ENCODE peak calls at places on chromosomes 12 and 14, in ten cellular contexts. E is lower lobe of right lung, F is IMR-90, Z is aorta, V is HCT116, X is esophagus muscularis mucosa, P is kidney, K is A549, H is testis, J is sigmoid colon. T is an unnamed sample. For H3K4me1, the result is how much of the 10 kb centered on the place peaks cover.

GRCh38 chr14:102212845-102213244 is 73.1 kb downstream of the WDR20 start:
- DNase-seq in E (no peak), F (no peak), Z (no peak), V (no peak), X (no peak), P (peak), K (no peak), H (no peak), J (peak), T (no peak)

GRCh38 chr14:93748208-93749080 is 39.8 kb downstream of the PRIMA1 start:
- DNase-seq in E (no peak), F (no peak), Z (no peak), V (no peak), X (no peak), P (no peak), K (no peak), H (peak), J (peak), T (no peak)

GRCh38 chr14:51654549-51654879 is 2.8 kb downstream of the FRMD6 start:
- DNase-seq in E (no peak), F (no peak), Z (no peak), V (no peak), X (no peak), P (no peak), K (no peak), H (no peak), J (no peak), T (no peak)

GRCh38 chr14:77340389-77340788 is 19.6 kb downstream of the GSTZ1 start:
- DNase-seq in E (no peak), F (no peak), Z (no peak), V (no peak), X (no peak), P (no peak), K (no peak), H (no peak), J (no peak), T (no peak)

GRCh38 chr14:54893151-54893760 is 9.4 kb downstream of the GCH1 start:
- DNase-seq in E (no peak), F (peak), Z (no peak), V (peak), X (no peak), P (no peak), K (peak), H (peak), J (no peak), T (no peak)

GRCh38 chr14:67441672-67442071 is 29.7 kb upstream of the PLEK2 start:
- DNase-seq in E (no peak), F (no peak), Z (no peak), V (no peak), X (no peak), P (no peak), K (no peak), H (no peak), J (no peak), T (no peak)

GRCh38 chr12:34391771-34392581 is 369.7 kb downstream of the ALG10 start:
- DNase-seq in E (peak), F (no peak), Z (peak), V (no peak), X (peak), P (peak), K (no peak), H (no peak), J (peak), T (no peak)

GRCh38 chr14:63200767-63201166 is 3.5 kb upstream of the RHOJ start:
- DNase-seq in E (no peak), F (peak), Z (no peak), V (no peak), X (no peak), P (no peak), K (no peak), H (no peak), J (no peak), T (no peak)

GRCh38 chr12:43206396-43206795 is 345.6 kb downstream of the ADAMTS20 start:
- DNase-seq in E (no peak), F (peak), Z (no peak), V (no peak), X (no peak), P (no peak), K (no peak), H (no peak), J (no peak), T (no peak)

GRCh38 chr14:103432627-103433026 is 47.4 kb downstream of the MARK3 start:
- DNase-seq in E (no peak), F (no peak), Z (no peak), V (no peak), X (no peak), P (no peak), K (no peak), H (no peak), J (no peak), T (no peak)

GRCh38 chr12:94710933-94711332 is 60.6 kb upstream of the TMCC3 start:
- DNase-seq in E (no peak), F (peak), Z (no peak), V (peak), X (no peak), P (no peak), K (peak), H (peak), J (no peak), T (peak)

GRCh38 chr14:59252772-59253500 is 64.5 kb downstream of the DAAM1 start:
- DNase-seq in E (no peak), F (no peak), Z (no peak), V (no peak), X (no peak), P (no peak), K (no peak), H (no peak), J (no peak), T (no peak)

GRCh38 chr14:101229666-101230065 is 326.1 kb upstream of the RTL1 start:
- DNase-seq in E (no peak), F (no peak), Z (no peak), V (no peak), X (no peak), P (peak), K (no peak), H (no peak), J (no peak), T (no peak)

GRCh38 chr12:55965240-55965639 is 602 bp downstream of the PMEL start:
- DNase-seq in E (no peak), F (no peak), Z (no peak), V (no peak), X (no peak), P (no peak), K (no peak), H (no peak), J (no peak), T (no peak)
- H3K4me3 ChIP-seq in E (no peak), F (no peak), Z (no peak), V (no peak), X (no peak), P (no peak), K (no peak), H (no peak), J (no peak), T (peak)

GRCh38 chr12:25056486-25057130 is 107.7 kb upstream of the BCAT1 start:
- DNase-seq in E (no peak), F (no peak), Z (no peak), V (no peak), X (no peak), P (no peak), K (no peak), H (no peak), J (no peak), T (no peak)

GRCh38 chr12:25056011-25056410 is 107.1 kb upstream of the BCAT1 start:
- DNase-seq in E (no peak), F (no peak), Z (no peak), V (no peak), X (no peak), P (no peak), K (no peak), H (no peak), J (no peak), T (no peak)

GRCh38 chr12:25054783-25055144 is 105.9 kb upstream of the BCAT1 start:
- DNase-seq in E (no peak), F (peak), Z (no peak), V (no peak), X (no peak), P (no peak), K (no peak), H (no peak), J (no peak), T (no peak)

GRCh38 chr12:25058012-25058411 is 109.1 kb upstream of the BCAT1 start:
- DNase-seq in E (no peak), F (no peak), Z (no peak), V (no peak), X (no peak), P (no peak), K (no peak), H (no peak), J (no peak), T (no peak)

GRCh38 chr12:25058619-25059018 is 109.7 kb upstream of the BCAT1 start:
- DNase-seq in E (no peak), F (no peak), Z (no peak), V (no peak), X (no peak), P (no peak), K (no peak), H (no peak), J (no peak), T (no peak)
- H3K4me1 ChIP-seq in E (under half), F (under half), Z (under half), V (under half), X (under half), P (under half), K (under half), H (under half), J (under half), T (under half)

GRCh38 chr12:50642755-50643154 is 121.1 kb upstream of the ATF1 start:
- DNase-seq in E (no peak), F (no peak), Z (no peak), V (no peak), X (no peak), P (no peak), K (no peak), H (no peak), J (no peak), T (no peak)
- H3K27ac ChIP-seq in E (no peak), F (no peak), Z (no peak), V (peak), X (no peak), P (no peak), K (peak), H (no peak), J (no peak), T (no peak)

DNA sequence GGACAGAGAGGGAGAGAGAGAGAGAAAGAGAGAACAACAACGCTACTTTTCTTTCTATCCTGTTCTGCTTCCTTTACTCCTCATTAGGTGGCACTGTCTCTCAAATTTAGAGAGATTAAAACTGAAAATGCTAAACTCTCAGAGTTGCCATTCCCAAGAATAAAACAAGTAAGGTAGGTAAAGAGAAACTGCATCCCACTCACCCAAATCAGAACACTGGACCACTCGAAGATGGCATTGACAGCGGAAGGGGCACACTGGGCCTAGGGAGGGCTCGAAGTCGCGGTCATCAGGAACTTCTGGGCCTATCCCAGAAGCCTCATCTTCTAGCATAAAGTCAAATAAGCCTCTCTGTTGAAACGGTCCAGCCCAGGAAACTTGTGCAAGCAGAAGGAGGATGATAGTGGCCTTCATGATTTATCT is 4.5 kb downstream of the DCN start:
- DNase-seq in E (no peak), F (peak), Z (no peak), V (no peak), X (no peak), P (no peak), K (peak), H (no peak), J (no peak), T (no peak)
- H3K4me3 ChIP-seq in E (peak), F (peak), Z (no peak), V (no peak), X (peak), P (peak), K (no peak), H (peak), J (peak), T (no peak)

GRCh38 chr14:71602524-71602923 is 329.7 kb upstream of the RGS6 start:
- DNase-seq in E (no peak), F (no peak), Z (no peak), V (no peak), X (no peak), P (no peak), K (no peak), H (no peak), J (no peak), T (no peak)
- H3K4me1 ChIP-seq in E (under half), F (under half), Z (under half), V (under half), X (under half), P (under half), K (under half), H (under half), J (under half), T (under half)

GRCh38 chr14:104724407-104724980 is 465 bp downstream of the ADSS1 start:
- DNase-seq in E (peak), F (no peak), Z (peak), V (no peak), X (no peak), P (peak), K (peak), H (no peak), J (peak), T (no peak)
- H3K27ac ChIP-seq in E (peak), F (no peak), Z (peak), V (peak), X (peak), P (peak), K (peak), H (no peak), J (peak), T (no peak)

DNA sequence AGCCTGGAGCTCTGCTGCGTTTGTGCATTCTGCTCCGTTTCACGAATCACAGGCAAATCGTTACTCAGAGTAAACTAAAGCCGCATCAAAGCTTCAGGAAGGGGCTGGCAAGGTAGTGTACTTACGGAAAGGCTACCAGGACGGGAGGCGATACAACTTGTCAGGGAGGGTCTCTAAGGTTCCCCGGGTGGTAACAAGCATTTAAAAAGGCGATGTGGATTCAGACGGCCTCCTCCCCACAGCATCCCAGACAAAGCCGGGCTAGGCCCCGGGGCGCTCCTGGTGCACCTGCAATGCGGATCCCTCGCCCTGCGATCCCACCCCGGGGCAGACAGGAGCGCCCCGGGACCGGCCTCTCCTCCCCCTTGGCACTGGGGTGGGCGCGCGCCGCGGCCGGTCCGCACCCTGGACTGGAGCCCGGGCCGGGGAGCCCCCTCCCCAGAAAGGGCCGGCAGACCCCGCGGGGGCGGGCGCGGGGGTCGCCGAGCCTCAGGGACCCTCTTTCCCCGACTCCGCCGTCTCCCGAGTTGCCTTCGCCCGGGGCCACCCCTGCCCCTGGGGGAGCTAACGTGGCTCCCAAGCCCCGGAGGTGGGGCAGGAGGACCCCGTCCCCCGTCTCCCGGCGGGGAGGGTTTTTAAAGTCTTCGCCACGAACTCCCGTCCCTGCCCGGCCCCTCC is 722 bp downstream of the CCDC92 start:
- DNase-seq in E (peak), F (peak), Z (no peak), V (no peak), X (peak), P (peak), K (peak), H (peak), J (peak), T (peak)
- H3K4me3 ChIP-seq in E (peak), F (peak), Z (peak), V (peak), X (peak), P (peak), K (peak), H (peak), J (peak), T (peak)

T was measured in iPS DF 6.9.